ENCODE peak calls at places on chromosome 18, in six cellular contexts. Z is endothelial cell of umbilical vein, S is H1, G is GM12878, N is K562, P is HepG2. I is an unnamed sample.
A peak's percentile ranks its signal among the peaks of the same experiment; 100 is the strongest.

GRCh38 chr18:48201952-48202898 is 207.0 kb downstream of the ZBTB7C start:
- DNase-seq in Z (no peak), S (no peak), G (no peak), N (no peak), P (no peak), I (no peak)

GRCh38 chr18:4125246-4125938 is 329.7 kb downstream of the DLGAP1 start:
- DNase-seq in Z (no peak), S (no peak), G (no peak), N (no peak), P (no peak), I (no peak)

GRCh38 chr18:50578651-50579050 is 18.8 kb downstream of the MAPK4 start:
- DNase-seq in Z (no peak), S (no peak), G (no peak), N (peak; percentile 16), P (no peak), I (peak; percentile 22)

GRCh38 chr18:3616142-3616541 is 166.2 kb downstream of the TGIF1 start:
- DNase-seq in Z (no peak), S (no peak), G (no peak), N (peak; percentile 47), P (no peak), I (no peak)

GRCh38 chr18:26549103-26549485 is 741 bp upstream of the KCTD1 start:
- DNase-seq in Z (peak; percentile 41), S (no peak), G (no peak), N (no peak), P (no peak), I (no peak)

GRCh38 chr18:63356272-63356896 is 10.6 kb downstream of the KDSR start:
- DNase-seq in Z (no peak), S (no peak), G (no peak), N (no peak), P (no peak), I (no peak)

GRCh38 chr18:74228312-74228711 is 63.5 kb downstream of the CYB5A start:
- DNase-seq in Z (no peak), S (no peak), G (no peak), N (no peak), P (no peak), I (no peak)

GRCh38 chr18:75249672-75250470 is 39.3 kb downstream of the TSHZ1 start:
- DNase-seq in Z (no peak), S (no peak), G (no peak), N (peak; percentile 6), P (no peak), I (no peak)

GRCh38 chr18:46528037-46528436 is 129.0 kb downstream of the LOXHD1 start:
- DNase-seq in Z (no peak), S (no peak), G (no peak), N (no peak), P (no peak), I (no peak)

GRCh38 chr18:48817021-48817461 is 133.7 kb downstream of the SMAD7 start:
- DNase-seq in Z (no peak), S (no peak), G (no peak), N (no peak), P (no peak), I (no peak)

GRCh38 chr18:47750889-47751423 is 179.5 kb downstream of the SMAD2 start:
- DNase-seq in Z (no peak), S (no peak), G (no peak), N (no peak), P (no peak), I (no peak)

GRCh38 chr18:73758446-73758845 is 389.2 kb downstream of the FBXO15 start:
- DNase-seq in Z (no peak), S (no peak), G (no peak), N (no peak), P (no peak), I (no peak)

GRCh38 chr18:14970027-14970426 is 222.1 kb downstream of the ANKRD30B start:
- DNase-seq in Z (no peak), S (no peak), G (no peak), N (no peak), P (no peak), I (no peak)

GRCh38 chr18:14100503-14101286 is 31.5 kb downstream of the ZNF519 start:
- DNase-seq in Z (no peak), S (no peak), G (no peak), N (no peak), P (no peak), I (no peak)

GRCh38 chr18:2948038-2948437 is 64.9 kb downstream of the LPIN2 start:
- DNase-seq in Z (peak; percentile 62), S (no peak), G (no peak), N (peak; percentile 40), P (peak; percentile 23), I (peak; percentile 7)

GRCh38 chr18:35205199-35205712 is 35.6 kb upstream of the ZNF397 start:
- DNase-seq in Z (no peak), S (no peak), G (no peak), N (no peak), P (no peak), I (no peak)

GRCh38 chr18:10398571-10398970 is 55.9 kb upstream of the APCDD1 start:
- DNase-seq in Z (no peak), S (no peak), G (no peak), N (no peak), P (no peak), I (no peak)

GRCh38 chr18:28136071-28136470 is 40.9 kb downstream of the CDH2 start:
- DNase-seq in Z (peak; percentile 18), S (no peak), G (no peak), N (no peak), P (no peak), I (no peak)

GRCh38 chr18:80147418-80148315 is 38.6 kb downstream of the ADNP2 start:
- DNase-seq in Z (peak; percentile 76), S (no peak), G (peak; percentile 60), N (no peak), P (peak; percentile 77), I (no peak)

GRCh38 chr18:2898131-2898640 is 51.4 kb downstream of the EMILIN2 start:
- DNase-seq in Z (no peak), S (no peak), G (no peak), N (no peak), P (no peak), I (no peak)

GRCh38 chr18:74283255-74283554 is 8.6 kb downstream of the CYB5A start:
- DNase-seq in Z (no peak), S (no peak), G (no peak), N (no peak), P (no peak), I (no peak)

GRCh38 chr18:1499265-1499664 is 594.6 kb downstream of the ADCYAP1 start:
- DNase-seq in Z (no peak), S (no peak), G (no peak), N (peak; percentile 16), P (no peak), I (no peak)
- H2AFZ ChIP-seq in Z (no peak overlapping the region), S (peak overlapping the region; percentile 88), G (no peak overlapping the region), N (peak overlapping the region; percentile 72), P (no peak overlapping the region), I (no peak overlapping the region)

GRCh38 chr18:55384551-55385275 is 203.3 kb downstream of the TCF4 start:
- DNase-seq in Z (peak; percentile 67), S (peak; percentile 10), G (no peak), N (peak; percentile 51), P (peak; percentile 7), I (no peak)
- TF ChIP-seq MAX in Z (no peak), S (no peak), G (no peak), N (no peak), P (no peak), I (no peak)

GRCh38 chr18:8948471-8949149 is 153.9 kb upstream of the NDUFV2 start:
- DNase-seq in Z (no peak), S (no peak), G (no peak), N (no peak), P (no peak), I (no peak)
- H2AFZ ChIP-seq in Z (no peak overlapping the region), S (no peak overlapping the region), G (no peak overlapping the region), N (peak overlapping the region; percentile 68), P (no peak overlapping the region), I (peak overlapping the region; percentile 66)

GRCh38 chr18:77733292-77733903 is 483.8 kb downstream of the GALR1 start:
- DNase-seq in Z (no peak), S (peak; percentile 15), G (no peak), N (no peak), P (no peak), I (no peak)
- TF ChIP-seq MAX in Z (no peak), S (no peak), G (no peak), N (no peak), P (no peak), I (no peak)

I was measured in HCT116.